ENCODE peak calls at places on chromosomes 4 and X, in six cellular contexts. L, M, U, Q, J and Y are unnamed samples.
A peak's percentile ranks its signal among the peaks of the same experiment; 100 is the strongest.

GRCh38 chr4:151173751-151174325 is 74.4 kb downstream of the RPS3A start:
- DNase-seq in M (no peak), U (no peak), J (no peak), Q (no peak), L (no peak), Y (no peak)

GRCh38 chrX:38627683-38628082 is 66.3 kb downstream of the TSPAN7 start:
- DNase-seq in L (peak; percentile 68), Q (peak; percentile 45), J (no peak), M (peak; percentile 22), U (peak; percentile 14), Y (peak; percentile 18)

GRCh38 chr4:111712093-111712677 is 433.1 kb upstream of the FAM241A start:
- DNase-seq in J (no peak), Q (no peak), U (no peak), L (no peak), M (no peak), Y (no peak)

GRCh38 chr4:8225704-8226443 is 26.8 kb downstream of the SH3TC1 start:
- DNase-seq in J (no peak), L (no peak), U (peak; percentile 71), Q (peak; percentile 73), M (no peak), Y (no peak)

GRCh38 chr4:66273110-66273509 is 602.8 kb upstream of the EPHA5 start:
- DNase-seq in J (no peak), U (no peak), L (no peak), Q (no peak), M (no peak), Y (no peak)

GRCh38 chr4:5708829-5709680 is 696 bp upstream of the EVC2 start:
- DNase-seq in Q (no peak), M (no peak), L (no peak), U (no peak), J (no peak), Y (no peak)

GRCh38 chrX:19535481-19535880 is 20.2 kb upstream of the MAP3K15 start:
- DNase-seq in M (no peak), Q (peak; percentile 6), L (peak; percentile 23), U (peak; percentile 49), J (no peak), Y (no peak)

GRCh38 chrX:28189011-28189410 is 207.8 kb upstream of the DCAF8L1 start:
- DNase-seq in L (no peak), Q (no peak), U (no peak), J (no peak), M (peak; percentile 51), Y (peak; percentile 32)

GRCh38 chr4:139282375-139283075 is 2.5 kb upstream of the MGARP start:
- DNase-seq in U (no peak), L (no peak), Q (no peak), M (no peak), J (no peak), Y (no peak)

GRCh38 chr4:168919706-168920324 is 90.2 kb downstream of the CBR4 start:
- DNase-seq in Q (peak; percentile 63), U (no peak), M (no peak), J (no peak), L (no peak), Y (no peak)

GRCh38 chr4:735583-735982 is 30.0 kb downstream of the PCGF3 start:
- DNase-seq in M (no peak), U (no peak), L (no peak), Q (no peak), J (no peak), Y (no peak)

GRCh38 chr4:59969909-59970308 is 1230.2 kb upstream of the ADGRL3 start:
- DNase-seq in U (no peak), Q (no peak), M (no peak), L (no peak), J (no peak), Y (no peak)

GRCh38 chr4:139875456-139875855 is 209.8 kb downstream of the MGST2 start:
- DNase-seq in Q (no peak), J (no peak), U (no peak), L (no peak), M (no peak), Y (no peak)

GRCh38 chr4:122617597-122618593 is 3.0 kb downstream of the IL21 start:
- DNase-seq in M (no peak), J (no peak), Q (no peak), U (no peak), L (no peak), Y (no peak)

GRCh38 chr4:2837904-2838496 is 5.6 kb upstream of the ADD1 start:
- DNase-seq in L (no peak), Q (no peak), J (no peak), M (no peak), U (peak; percentile 30), Y (no peak)

GRCh38 chr4:111475001-111475400 is 670.3 kb upstream of the FAM241A start:
- DNase-seq in M (peak; percentile 38), U (peak; percentile 1), Q (peak; percentile 17), L (peak; percentile 0), J (no peak), Y (no peak)

GRCh38 chr4:127936974-127937373 is 28.0 kb downstream of the MFSD8 start:
- DNase-seq in Q (no peak), J (no peak), M (no peak), U (no peak), L (no peak), Y (no peak)

GRCh38 chrX:153874091-153874365 is 11.9 kb downstream of the L1CAM start:
- DNase-seq in J (no peak), M (no peak), Q (no peak), U (no peak), L (no peak), Y (no peak)

GRCh38 chr4:183443609-183444148 is 757 bp upstream of the CDKN2AIP start:
- DNase-seq in U (no peak), L (peak; percentile 66), Q (no peak), J (no peak), M (no peak), Y (no peak)

GRCh38 chr4:57154191-57154590 is 44.0 kb upstream of the IGFBP7 start:
- DNase-seq in J (no peak), M (no peak), L (no peak), Q (no peak), U (no peak), Y (no peak)

DNA sequence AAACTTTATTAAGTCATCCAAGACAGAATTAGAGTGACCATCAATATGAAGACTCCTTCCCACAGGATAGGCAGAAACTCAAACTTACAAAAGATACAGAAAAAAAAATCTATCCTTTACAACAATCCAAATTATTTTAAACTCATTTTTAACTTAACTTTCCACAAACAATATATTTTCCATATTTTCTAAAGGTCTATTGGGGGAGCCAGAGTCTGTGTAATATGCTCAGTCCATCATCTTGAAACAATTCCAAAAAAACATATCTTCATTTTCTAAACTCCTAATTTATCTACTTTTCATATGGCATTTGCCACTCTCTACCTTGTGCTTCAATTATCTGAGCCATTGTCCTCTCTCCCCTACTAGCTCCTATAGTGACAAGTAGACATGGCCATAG is 378.1 kb downstream of the PDGFC start:
- DNase-seq in M (no peak), J (no peak), L (no peak), U (no peak), Q (no peak), Y (no peak)
- TF ChIP-seq SIN3A in M (no peak), J (no peak), L (no peak), U (no peak), Q (no peak), Y (no peak)

DNA sequence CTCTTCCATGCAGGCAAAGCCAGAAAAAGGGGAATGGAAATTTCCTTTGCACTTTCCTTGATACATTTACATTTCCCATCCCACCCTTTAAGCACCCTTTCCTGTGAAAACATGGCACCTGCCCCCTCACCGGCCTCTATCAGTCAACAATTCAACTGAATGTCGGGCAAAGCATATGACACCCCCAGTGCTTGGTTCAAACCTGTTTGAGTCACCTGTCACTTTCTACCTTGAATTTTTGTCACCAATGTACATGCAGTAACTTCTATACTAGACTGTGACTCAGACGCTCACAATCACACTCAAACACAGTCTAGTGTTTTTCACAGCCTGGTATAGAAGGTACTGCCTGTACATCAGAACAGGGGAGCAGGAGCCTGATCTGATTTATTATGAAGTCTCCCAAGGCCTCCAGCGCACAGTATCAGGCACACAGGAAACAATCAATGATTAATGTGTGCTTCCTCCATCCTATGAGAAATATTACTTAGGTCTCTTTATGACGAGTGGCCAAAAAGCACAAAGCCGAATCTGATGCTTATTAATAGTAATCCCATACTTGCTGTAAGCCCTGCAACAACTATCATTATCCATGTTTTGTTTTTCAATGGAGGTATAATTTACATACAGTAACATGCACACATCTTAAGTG is 49.2 kb upstream of the FAM9C start:
- DNase-seq in U (no peak), L (no peak), J (no peak), M (no peak), Q (no peak), Y (no peak)
- TF ChIP-seq REST in U (no peak), L (no peak), J (no peak), M (no peak), Q (no peak), Y (no peak)

GRCh38 chr4:97498875-97499274 is 644.4 kb downstream of the STPG2 start:
- DNase-seq in J (no peak), M (peak; percentile 96), L (no peak), Q (no peak), U (no peak), Y (no peak)
- TF ChIP-seq CTCF in J (no peak), M (no peak), L (no peak), Q (no peak), U (no peak), Y (no peak)

DNA sequence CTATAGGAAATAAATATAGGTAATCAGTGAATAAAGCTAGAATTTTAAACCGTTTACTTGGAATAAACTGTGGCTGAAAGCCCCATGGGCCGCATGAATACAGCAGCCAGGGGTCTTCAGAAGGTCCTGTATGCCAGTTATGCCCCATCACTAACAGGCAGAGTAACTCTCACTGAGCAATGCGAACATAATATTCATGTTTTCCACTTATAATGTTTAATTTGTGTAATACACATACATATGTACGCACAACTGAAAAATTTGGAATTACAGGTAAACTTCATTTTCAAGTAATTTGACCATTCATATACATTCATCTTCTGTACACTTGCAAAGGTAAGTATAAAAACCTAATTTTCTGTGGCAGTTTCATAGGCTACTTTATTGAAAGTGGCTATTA is 526.2 kb upstream of the ATOH1 start:
- DNase-seq in Q (no peak), J (no peak), M (no peak), L (no peak), U (no peak), Y (no peak)
- TF ChIP-seq SIN3A in Q (no peak), J (no peak), M (no peak), L (no peak), U (no peak), Y (no peak)

GRCh38 chr4:86895692-86896488 is 3.7 kb upstream of the C4orf36 start:
- DNase-seq in U (peak; percentile 58), L (peak; percentile 72), Q (peak; percentile 71), J (no peak), M (peak; percentile 61), Y (peak; percentile 38)
- TF ChIP-seq REST in U (no peak), L (no peak), Q (no peak), J (no peak), M (no peak), Y (no peak)

GRCh38 chr4:144817081-144817480 is 171.1 kb downstream of the HHIP start:
- DNase-seq in M (no peak), L (no peak), U (no peak), J (no peak), Q (no peak), Y (no peak)

GRCh38 chr4:144818136-144818535 is 172.2 kb downstream of the HHIP start:
- DNase-seq in M (no peak), U (no peak), L (no peak), J (no peak), Q (no peak), Y (no peak)

GRCh38 chr4:144820706-144821105 is 174.8 kb downstream of the HHIP start:
- DNase-seq in M (no peak), Q (no peak), J (no peak), L (no peak), U (no peak), Y (no peak)

GRCh38 chr4:144819591-144819990 is 173.6 kb downstream of the HHIP start:
- DNase-seq in Q (no peak), U (no peak), L (no peak), M (no peak), J (no peak), Y (no peak)

GRCh38 chr4:144820115-144820514 is 174.2 kb downstream of the HHIP start:
- DNase-seq in U (no peak), J (no peak), Q (no peak), L (no peak), M (no peak), Y (no peak)
- TF ChIP-seq CTCF in U (no peak), J (no peak), Q (no peak), L (no peak), M (no peak), Y (no peak)